ENCODE peak calls at places on chromosome 7, in nine cellular contexts. One of them, this sample, is unnamed.

GRCh38 chr7:2621948-2622640 is 9.7 kb upstream of the TTYH3 start:
- DNase-seq in GM12878: no peak
- DNase-seq in WERI-Rb-1: peak; percentile 32
- DNase-seq in body of pancreas: no peak
- DNase-seq in adrenal gland: peak; percentile 35
- DNase-seq in astrocyte of the spinal cord: no peak
- DNase-seq in mucosa of descending colon: peak; percentile 26
- DNase-seq in AG04449: no peak
- DNase-seq in neural progenitor cell: peak; percentile 70
- DNase-seq in this sample: no peak

GRCh38 chr7:142280263-142280662 is 22.4 kb upstream of the PRSS58 start:
- DNase-seq in AG04449: no peak
- DNase-seq in neural progenitor cell: no peak
- DNase-seq in astrocyte of the spinal cord: no peak
- DNase-seq in WERI-Rb-1: no peak
- DNase-seq in mucosa of descending colon: no peak
- DNase-seq in body of pancreas: no peak
- DNase-seq in GM12878: no peak
- DNase-seq in adrenal gland: no peak
- DNase-seq in this sample: no peak

GRCh38 chr7:42254217-42254616 is 17.2 kb upstream of the GLI3 start:
- DNase-seq in WERI-Rb-1: no peak
- DNase-seq in AG04449: no peak
- DNase-seq in adrenal gland: no peak
- DNase-seq in GM12878: no peak
- DNase-seq in neural progenitor cell: no peak
- DNase-seq in mucosa of descending colon: no peak
- DNase-seq in astrocyte of the spinal cord: no peak
- DNase-seq in body of pancreas: no peak
- DNase-seq in this sample: no peak

GRCh38 chr7:42224391-42225003 is 12.5 kb downstream of the GLI3 start:
- DNase-seq in astrocyte of the spinal cord: no peak
- DNase-seq in neural progenitor cell: peak; percentile 52
- DNase-seq in mucosa of descending colon: no peak
- DNase-seq in GM12878: no peak
- DNase-seq in body of pancreas: no peak
- DNase-seq in AG04449: no peak
- DNase-seq in adrenal gland: no peak
- DNase-seq in WERI-Rb-1: no peak
- DNase-seq in this sample: no peak

GRCh38 chr7:26681819-26682418 is 182.5 kb downstream of the SKAP2 start:
- DNase-seq in AG04449: no peak
- DNase-seq in GM12878: no peak
- DNase-seq in mucosa of descending colon: no peak
- DNase-seq in neural progenitor cell: no peak
- DNase-seq in astrocyte of the spinal cord: peak; percentile 53
- DNase-seq in adrenal gland: no peak
- DNase-seq in WERI-Rb-1: no peak
- DNase-seq in body of pancreas: no peak
- DNase-seq in this sample: no peak

GRCh38 chr7:128791121-128791967 is 424 bp upstream of the CCDC136 start:
- DNase-seq in mucosa of descending colon: peak; percentile 74
- DNase-seq in WERI-Rb-1: peak; percentile 55
- DNase-seq in AG04449: no peak
- DNase-seq in body of pancreas: peak; percentile 80
- DNase-seq in GM12878: no peak
- DNase-seq in neural progenitor cell: peak; percentile 92
- DNase-seq in adrenal gland: peak; percentile 30
- DNase-seq in astrocyte of the spinal cord: peak; percentile 35
- DNase-seq in this sample: no peak

GRCh38 chr7:130281227-130281626 is 11.7 kb upstream of the CPA4 start:
- DNase-seq in WERI-Rb-1: no peak
- DNase-seq in mucosa of descending colon: no peak
- DNase-seq in adrenal gland: no peak
- DNase-seq in astrocyte of the spinal cord: peak; percentile 82
- DNase-seq in body of pancreas: peak; percentile 47
- DNase-seq in GM12878: no peak
- DNase-seq in AG04449: no peak
- DNase-seq in neural progenitor cell: no peak
- DNase-seq in this sample: no peak

GRCh38 chr7:112453505-112454171 is 3.4 kb downstream of the IFRD1 start:
- DNase-seq in AG04449: no peak
- DNase-seq in mucosa of descending colon: no peak
- DNase-seq in body of pancreas: no peak
- DNase-seq in GM12878: no peak
- DNase-seq in neural progenitor cell: no peak
- DNase-seq in astrocyte of the spinal cord: peak; percentile 33
- DNase-seq in adrenal gland: no peak
- DNase-seq in WERI-Rb-1: no peak
- DNase-seq in this sample: no peak

GRCh38 chr7:26398436-26399308 is 107.0 kb downstream of the SNX10 start:
- DNase-seq in AG04449: no peak
- DNase-seq in mucosa of descending colon: peak; percentile 62
- DNase-seq in neural progenitor cell: peak; percentile 92
- DNase-seq in body of pancreas: peak; percentile 76
- DNase-seq in WERI-Rb-1: peak; percentile 75
- DNase-seq in GM12878: peak; percentile 91
- DNase-seq in astrocyte of the spinal cord: peak; percentile 13
- DNase-seq in adrenal gland: peak; percentile 73
- DNase-seq in this sample: no peak

GRCh38 chr7:140231779-140232491 is 55.2 kb upstream of the KDM7A start:
- DNase-seq in mucosa of descending colon: peak; percentile 78
- DNase-seq in adrenal gland: no peak
- DNase-seq in astrocyte of the spinal cord: no peak
- DNase-seq in GM12878: no peak
- DNase-seq in neural progenitor cell: no peak
- DNase-seq in body of pancreas: no peak
- DNase-seq in WERI-Rb-1: no peak
- DNase-seq in AG04449: no peak
- DNase-seq in this sample: no peak

GRCh38 chr7:18420758-18421157 is 74.8 kb upstream of the HDAC9 start:
- DNase-seq in body of pancreas: no peak
- DNase-seq in neural progenitor cell: no peak
- DNase-seq in astrocyte of the spinal cord: no peak
- DNase-seq in adrenal gland: no peak
- DNase-seq in mucosa of descending colon: no peak
- DNase-seq in AG04449: no peak
- DNase-seq in WERI-Rb-1: peak; percentile 12
- DNase-seq in GM12878: no peak
- DNase-seq in this sample: peak; percentile 62

GRCh38 chr7:27202741-27203134 is 2.8 kb upstream of the HOXA13 start:
- DNase-seq in WERI-Rb-1: no peak
- DNase-seq in astrocyte of the spinal cord: no peak
- DNase-seq in neural progenitor cell: no peak
- DNase-seq in GM12878: no peak
- DNase-seq in body of pancreas: no peak
- DNase-seq in adrenal gland: no peak
- DNase-seq in mucosa of descending colon: peak; percentile 34
- DNase-seq in AG04449: no peak
- DNase-seq in this sample: no peak

GRCh38 chr7:33127085-33127484 is 2.3 kb upstream of the BBS9 start:
- DNase-seq in adrenal gland: no peak
- DNase-seq in mucosa of descending colon: no peak
- DNase-seq in AG04449: no peak
- DNase-seq in neural progenitor cell: no peak
- DNase-seq in WERI-Rb-1: no peak
- DNase-seq in body of pancreas: no peak
- DNase-seq in GM12878: no peak
- DNase-seq in astrocyte of the spinal cord: no peak
- DNase-seq in this sample: no peak

GRCh38 chr7:33129806-33130153 is 416 bp downstream of the BBS9 start:
- DNase-seq in adrenal gland: no peak
- DNase-seq in WERI-Rb-1: no peak
- DNase-seq in neural progenitor cell: no peak
- DNase-seq in astrocyte of the spinal cord: no peak
- DNase-seq in body of pancreas: no peak
- DNase-seq in AG04449: no peak
- DNase-seq in mucosa of descending colon: no peak
- DNase-seq in GM12878: no peak
- DNase-seq in this sample: no peak

GRCh38 chr7:33128631-33128989 is 754 bp upstream of the BBS9 start:
- DNase-seq in mucosa of descending colon: no peak
- DNase-seq in adrenal gland: no peak
- DNase-seq in body of pancreas: no peak
- DNase-seq in WERI-Rb-1: no peak
- DNase-seq in AG04449: no peak
- DNase-seq in astrocyte of the spinal cord: no peak
- DNase-seq in GM12878: no peak
- DNase-seq in neural progenitor cell: no peak
- DNase-seq in this sample: no peak

GRCh38 chr7:33130184-33130583 is 820 bp downstream of the BBS9 start:
- DNase-seq in GM12878: no peak
- DNase-seq in astrocyte of the spinal cord: no peak
- DNase-seq in body of pancreas: no peak
- DNase-seq in adrenal gland: no peak
- DNase-seq in WERI-Rb-1: peak; percentile 33
- DNase-seq in neural progenitor cell: peak; percentile 29
- DNase-seq in AG04449: no peak
- DNase-seq in mucosa of descending colon: no peak
- DNase-seq in this sample: no peak

GRCh38 chr7:33128990-33129805 is at the start of gene BBS9:
- DNase-seq in astrocyte of the spinal cord: peak; percentile 96
- DNase-seq in adrenal gland: peak; percentile 96
- DNase-seq in mucosa of descending colon: peak; percentile 98
- DNase-seq in body of pancreas: peak; percentile 97
- DNase-seq in neural progenitor cell: peak; percentile 98
- DNase-seq in GM12878: peak; percentile 82
- DNase-seq in AG04449: peak; percentile 46
- DNase-seq in WERI-Rb-1: peak; percentile 94
- DNase-seq in this sample: peak; percentile 87
- TF ChIP-seq CTCF in astrocyte of the spinal cord: peak; percentile 12
- TF ChIP-seq CTCF in adrenal gland: no peak
- TF ChIP-seq CTCF in mucosa of descending colon: no peak
- TF ChIP-seq CTCF in body of pancreas: no peak
- TF ChIP-seq CTCF in neural progenitor cell: peak; percentile 20
- TF ChIP-seq CTCF in GM12878: no peak
- TF ChIP-seq CTCF in AG04449: no peak
- TF ChIP-seq CTCF in WERI-Rb-1: no peak
- TF ChIP-seq CTCF in this sample: no peak

GRCh38 chr7:158781976-158782637 is 47.2 kb downstream of the ESYT2 start:
- DNase-seq in GM12878: no peak
- DNase-seq in adrenal gland: no peak
- DNase-seq in body of pancreas: no peak
- DNase-seq in neural progenitor cell: no peak
- DNase-seq in astrocyte of the spinal cord: no peak
- DNase-seq in AG04449: no peak
- DNase-seq in mucosa of descending colon: no peak
- DNase-seq in WERI-Rb-1: no peak
- DNase-seq in this sample: no peak
- H3K4me3 ChIP-seq in GM12878: no peak overlapping the region
- H3K4me3 ChIP-seq in adrenal gland: no peak overlapping the region
- H3K4me3 ChIP-seq in body of pancreas: no peak overlapping the region
- H3K4me3 ChIP-seq in neural progenitor cell: no peak overlapping the region
- H3K4me3 ChIP-seq in astrocyte of the spinal cord: no peak overlapping the region
- H3K4me3 ChIP-seq in AG04449: no peak overlapping the region
- H3K4me3 ChIP-seq in mucosa of descending colon: no peak overlapping the region
- H3K4me3 ChIP-seq in WERI-Rb-1: no peak overlapping the region
- H3K4me3 ChIP-seq in this sample: no peak overlapping the region

GRCh38 chr7:121557034-121557892 is 161.2 kb upstream of the FAM3C start:
- DNase-seq in GM12878: no peak
- DNase-seq in AG04449: no peak
- DNase-seq in adrenal gland: no peak
- DNase-seq in body of pancreas: no peak
- DNase-seq in neural progenitor cell: no peak
- DNase-seq in WERI-Rb-1: no peak
- DNase-seq in mucosa of descending colon: peak; percentile 37
- DNase-seq in astrocyte of the spinal cord: peak; percentile 32
- DNase-seq in this sample: no peak

GRCh38 chr7:121561717-121562116 is 165.6 kb upstream of the FAM3C start:
- DNase-seq in neural progenitor cell: no peak
- DNase-seq in WERI-Rb-1: no peak
- DNase-seq in AG04449: no peak
- DNase-seq in mucosa of descending colon: no peak
- DNase-seq in astrocyte of the spinal cord: no peak
- DNase-seq in GM12878: no peak
- DNase-seq in body of pancreas: peak; percentile 32
- DNase-seq in adrenal gland: no peak
- DNase-seq in this sample: no peak

GRCh38 chr7:121558288-121558687 is 162.2 kb upstream of the FAM3C start:
- DNase-seq in body of pancreas: no peak
- DNase-seq in GM12878: no peak
- DNase-seq in adrenal gland: no peak
- DNase-seq in WERI-Rb-1: no peak
- DNase-seq in AG04449: no peak
- DNase-seq in mucosa of descending colon: no peak
- DNase-seq in neural progenitor cell: peak; percentile 51
- DNase-seq in astrocyte of the spinal cord: no peak
- DNase-seq in this sample: no peak

GRCh38 chr7:121562274-121562673 is 166.2 kb upstream of the FAM3C start:
- DNase-seq in adrenal gland: no peak
- DNase-seq in body of pancreas: no peak
- DNase-seq in WERI-Rb-1: no peak
- DNase-seq in mucosa of descending colon: no peak
- DNase-seq in astrocyte of the spinal cord: peak; percentile 36
- DNase-seq in AG04449: peak; percentile 23
- DNase-seq in GM12878: no peak
- DNase-seq in neural progenitor cell: no peak
- DNase-seq in this sample: no peak

DNA sequence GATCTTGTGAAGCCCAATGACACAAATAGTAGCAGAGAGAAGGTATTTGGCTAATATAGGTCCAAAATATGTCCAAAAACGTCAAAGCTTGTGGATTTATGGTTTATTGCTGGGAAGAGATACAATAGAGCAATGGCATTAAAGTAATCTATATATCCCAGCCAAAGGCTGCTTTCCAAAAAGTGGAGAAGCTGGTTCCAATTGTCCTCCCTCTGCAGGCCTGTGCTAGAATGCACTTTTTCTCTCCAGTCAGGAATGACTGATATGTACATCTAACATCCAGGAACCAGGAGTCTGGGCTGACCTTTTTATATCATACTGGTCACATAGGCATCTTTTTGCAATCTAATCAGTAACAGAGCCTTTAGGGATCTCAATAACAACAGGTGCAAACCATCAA is 167.1 kb upstream of the FAM3C start:
- DNase-seq in AG04449: no peak
- DNase-seq in body of pancreas: no peak
- DNase-seq in GM12878: no peak
- DNase-seq in neural progenitor cell: peak; percentile 17
- DNase-seq in mucosa of descending colon: no peak
- DNase-seq in astrocyte of the spinal cord: no peak
- DNase-seq in adrenal gland: no peak
- DNase-seq in WERI-Rb-1: no peak
- DNase-seq in this sample: no peak
- TF ChIP-seq CTCF in AG04449: peak; percentile 17
- TF ChIP-seq CTCF in body of pancreas: no peak
- TF ChIP-seq CTCF in GM12878: no peak
- TF ChIP-seq CTCF in neural progenitor cell: peak; percentile 45
- TF ChIP-seq CTCF in mucosa of descending colon: no peak
- TF ChIP-seq CTCF in astrocyte of the spinal cord: peak; percentile 32
- TF ChIP-seq CTCF in adrenal gland: no peak
- TF ChIP-seq CTCF in WERI-Rb-1: peak; percentile 21
- TF ChIP-seq CTCF in this sample: peak; percentile 33

DNA sequence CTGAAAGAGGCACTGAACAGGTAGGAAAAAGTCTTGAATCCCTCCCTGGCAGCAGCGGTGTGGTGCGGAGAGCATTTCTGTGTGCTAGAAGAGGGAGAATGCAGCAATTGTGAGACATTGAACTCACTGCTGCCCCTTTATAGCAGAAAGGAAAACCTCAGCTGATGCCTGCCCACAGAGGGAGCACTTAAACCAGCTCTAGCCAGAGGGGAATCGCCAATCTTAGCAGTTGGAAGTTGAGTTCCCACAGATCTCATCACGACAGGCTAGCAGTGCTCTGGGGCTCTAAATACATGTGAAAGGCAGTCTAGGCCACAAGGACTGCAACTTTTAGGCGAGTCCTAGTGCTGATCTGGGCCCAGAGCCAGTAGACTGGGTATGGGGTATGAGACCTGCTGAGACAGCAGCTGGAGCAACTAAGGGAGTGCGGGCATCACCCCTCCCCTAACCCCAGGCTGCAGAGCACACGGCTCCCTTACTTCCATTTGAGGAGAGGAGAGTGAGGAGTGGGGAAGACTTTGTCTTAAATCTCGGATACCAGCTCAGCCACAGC is 25.2 kb upstream of the PRR15 start:
- DNase-seq in WERI-Rb-1: no peak
- DNase-seq in GM12878: no peak
- DNase-seq in body of pancreas: no peak
- DNase-seq in neural progenitor cell: peak; percentile 50
- DNase-seq in astrocyte of the spinal cord: no peak
- DNase-seq in mucosa of descending colon: no peak
- DNase-seq in AG04449: no peak
- DNase-seq in adrenal gland: no peak
- DNase-seq in this sample: no peak
- H3K4me3 ChIP-seq in WERI-Rb-1: no peak overlapping the region
- H3K4me3 ChIP-seq in GM12878: no peak overlapping the region
- H3K4me3 ChIP-seq in body of pancreas: no peak overlapping the region
- H3K4me3 ChIP-seq in neural progenitor cell: no peak overlapping the region
- H3K4me3 ChIP-seq in astrocyte of the spinal cord: no peak overlapping the region
- H3K4me3 ChIP-seq in mucosa of descending colon: no peak overlapping the region
- H3K4me3 ChIP-seq in AG04449: no peak overlapping the region
- H3K4me3 ChIP-seq in adrenal gland: no peak overlapping the region
- H3K4me3 ChIP-seq in this sample: no peak overlapping the region